ENCODE peak calls at places on chromosomes 11 and 22, in four cellular contexts. D, V, N and Y are unnamed samples.

GRCh38 chr11:22583963-22584492 is 41.6 kb downstream of the FANCF start:
- DNase-seq in D (no peak), V (no peak), N (no peak), Y (no peak)

GRCh38 chr22:47918276-47918928 is 1156.0 kb downstream of the TBC1D22A start:
- DNase-seq in D (no peak), V (no peak), N (no peak), Y (no peak)

GRCh38 chr11:8584511-8584910 is 9.5 kb downstream of the STK33 start:
- DNase-seq in D (no peak), V (no peak), N (no peak), Y (no peak)

GRCh38 chr11:133928628-133929059 is 28.1 kb downstream of the IGSF9B start:
- DNase-seq in D (peak), V (peak), N (peak), Y (no peak)

GRCh38 chr11:123286761-123287160 is 91.7 kb upstream of the CLMP start:
- DNase-seq in D (no peak), V (no peak), N (peak), Y (no peak)

GRCh38 chr22:43142881-43143562 is at the start of gene MCAT:
- DNase-seq in D (peak), V (peak), N (peak), Y (peak)

GRCh38 chr11:2570211-2570811 is 125.5 kb downstream of the KCNQ1 start:
- DNase-seq in D (peak), V (no peak), N (no peak), Y (no peak)

GRCh38 chr22:30733081-30733680 is 38.5 kb downstream of the OSBP2 start:
- DNase-seq in D (peak), V (no peak), N (peak), Y (no peak)

GRCh38 chr11:60777106-60777505 is 8.0 kb upstream of the MS4A10 start:
- DNase-seq in D (peak), V (no peak), N (no peak), Y (no peak)

GRCh38 chr11:12189543-12190235 is 79.3 kb downstream of the MICAL2 start:
- DNase-seq in D (peak), V (no peak), N (no peak), Y (no peak)

GRCh38 chr11:11843233-11843632 is 1.5 kb downstream of the USP47 start:
- DNase-seq in D (no peak), V (peak), N (peak), Y (no peak)

GRCh38 chr11:73095613-73096012 is 46.5 kb downstream of the FCHSD2 start:
- DNase-seq in D (no peak), V (no peak), N (peak), Y (no peak)

GRCh38 chr22:47100646-47101045 is 338.2 kb downstream of the TBC1D22A start:
- DNase-seq in D (no peak), V (no peak), N (no peak), Y (no peak)

GRCh38 chr22:40342521-40342920 is 3.8 kb upstream of the ADSL start:
- DNase-seq in D (no peak), V (no peak), N (no peak), Y (no peak)

GRCh38 chr11:27701262-27702105 is 1.2 kb upstream of the BDNF start:
- DNase-seq in D (no peak), V (peak), N (peak), Y (no peak)

GRCh38 chr11:133362156-133362555 is 170.1 kb downstream of the OPCML start:
- DNase-seq in D (no peak), V (no peak), N (no peak), Y (no peak)

GRCh38 chr11:7520981-7521487 is 7.2 kb downstream of the PPFIBP2 start:
- DNase-seq in D (no peak), V (no peak), N (no peak), Y (no peak)

GRCh38 chr11:60280412-60280811 is at the start of gene MS4A4A:
- DNase-seq in D (no peak), V (no peak), N (no peak), Y (no peak)

GRCh38 chr11:34331329-34331728 is 26.5 kb downstream of the ABTB2 start:
- DNase-seq in D (no peak), V (peak), N (peak), Y (peak)

GRCh38 chr11:1241706-1242105 is 18.8 kb downstream of the MUC5B start:
- DNase-seq in D (no peak), V (no peak), N (no peak), Y (no peak)

GRCh38 chr22:47172771-47173534 is 410.5 kb downstream of the TBC1D22A start:
- DNase-seq in D (peak), V (no peak), N (no peak), Y (no peak)

GRCh38 chr11:2702771-2703486 is 3.1 kb upstream of the KCNQ1OT1 start:
- DNase-seq in D (peak), V (no peak), N (no peak), Y (no peak)

GRCh38 chr11:123736769-123737168 is 4.7 kb downstream of the ZNF202 start:
- DNase-seq in D (no peak), V (no peak), N (no peak), Y (no peak)

GRCh38 chr11:61429346-61429690 is 457 bp downstream of the CPSF7 start:
- DNase-seq in D (peak), V (peak), N (peak), Y (peak)

GRCh38 chr11:68998390-68998911 is 14.6 kb downstream of the MRGPRF start:
- DNase-seq in D (peak), V (peak), N (peak), Y (no peak)

GRCh38 chr22:41995211-41995610 is 3.4 kb upstream of the WBP2NL start:
- DNase-seq in D (no peak), V (no peak), N (no peak), Y (no peak)

GRCh38 chr11:65129649-65130441 is 4.5 kb downstream of the SYVN1 start:
- DNase-seq in D (no peak), V (no peak), N (no peak), Y (no peak)

GRCh38 chr22:24359452-24360120 is 67.8 kb upstream of the ADORA2A start:
- DNase-seq in D (no peak), V (no peak), N (peak), Y (no peak)

GRCh38 chr11:37372667-37373066 is 774.6 kb upstream of the RAG2 start:
- DNase-seq in D (no peak), V (no peak), N (no peak), Y (no peak)

GRCh38 chr22:48890693-48891554 is 936.7 kb downstream of the BRD1 start:
- DNase-seq in D (no peak), V (no peak), N (no peak), Y (no peak)

GRCh38 chr11:1350086-1350725 is 39.5 kb upstream of the BRSK2 start:
- DNase-seq in D (peak), V (no peak), N (no peak), Y (no peak)

GRCh38 chr11:34926831-34927132 is 10.4 kb downstream of the PDHX start:
- DNase-seq in D (no peak), V (no peak), N (peak), Y (no peak)